ENCODE peak calls at places on chromosomes 13 and 19, in seven cellular contexts. One of them, this sample, is unnamed.

GRCh38 chr13:91652389-91652788 is 254.0 kb downstream of the GPC5 start:
- DNase-seq in K562: no peak
- DNase-seq in HCT116: no peak
- DNase-seq in SK-N-SH: no peak
- DNase-seq in H1: no peak
- DNase-seq in HepG2: no peak
- DNase-seq in GM12878: no peak
- DNase-seq in this sample: no peak

GRCh38 chr19:41882568-41883462 is at the start of gene ARHGEF1:
- DNase-seq in K562: peak; percentile 93
- DNase-seq in HCT116: no peak
- DNase-seq in SK-N-SH: peak; percentile 89
- DNase-seq in H1: no peak
- DNase-seq in HepG2: no peak
- DNase-seq in GM12878: no peak
- DNase-seq in this sample: no peak

GRCh38 chr13:95480131-95480545 is 72.4 kb upstream of the CLDN10 start:
- DNase-seq in K562: no peak
- DNase-seq in HCT116: no peak
- DNase-seq in SK-N-SH: no peak
- DNase-seq in H1: no peak
- DNase-seq in HepG2: no peak
- DNase-seq in GM12878: peak; percentile 71
- DNase-seq in this sample: no peak

GRCh38 chr19:41225238-41226052 is 6.4 kb downstream of the AXL start:
- DNase-seq in K562: peak; percentile 86
- DNase-seq in HCT116: peak; percentile 97
- DNase-seq in SK-N-SH: peak; percentile 55
- DNase-seq in H1: peak; percentile 47
- DNase-seq in HepG2: peak; percentile 91
- DNase-seq in GM12878: no peak
- DNase-seq in this sample: peak; percentile 95

GRCh38 chr19:29532956-29533355 is 7.2 kb downstream of the VSTM2B start:
- DNase-seq in K562: no peak
- DNase-seq in HCT116: no peak
- DNase-seq in SK-N-SH: no peak
- DNase-seq in H1: no peak
- DNase-seq in HepG2: no peak
- DNase-seq in GM12878: no peak
- DNase-seq in this sample: no peak

GRCh38 chr13:40672310-40673060 is 6.0 kb upstream of the FOXO1 start:
- DNase-seq in K562: peak; percentile 70
- DNase-seq in HCT116: peak; percentile 57
- DNase-seq in SK-N-SH: peak; percentile 59
- DNase-seq in H1: no peak
- DNase-seq in HepG2: peak; percentile 73
- DNase-seq in GM12878: no peak
- DNase-seq in this sample: no peak

GRCh38 chr19:41420101-41420880 is 6.9 kb downstream of the B3GNT8 start:
- DNase-seq in K562: no peak
- DNase-seq in HCT116: no peak
- DNase-seq in SK-N-SH: no peak
- DNase-seq in H1: no peak
- DNase-seq in HepG2: no peak
- DNase-seq in GM12878: no peak
- DNase-seq in this sample: no peak

GRCh38 chr19:5693195-5694166 is 3.4 kb downstream of the RPL36 start:
- DNase-seq in K562: no peak
- DNase-seq in HCT116: no peak
- DNase-seq in SK-N-SH: peak; percentile 31
- DNase-seq in H1: no peak
- DNase-seq in HepG2: no peak
- DNase-seq in GM12878: no peak
- DNase-seq in this sample: no peak

GRCh38 chr13:23621316-23621645 is 51.1 kb downstream of the TNFRSF19 start:
- DNase-seq in K562: no peak
- DNase-seq in HCT116: no peak
- DNase-seq in SK-N-SH: no peak
- DNase-seq in H1: no peak
- DNase-seq in HepG2: peak; percentile 20
- DNase-seq in GM12878: no peak
- DNase-seq in this sample: peak; percentile 52

GRCh38 chr13:71865858-71866172 is 1.2 kb downstream of the DACH1 start:
- DNase-seq in K562: no peak
- DNase-seq in HCT116: no peak
- DNase-seq in SK-N-SH: peak; percentile 65
- DNase-seq in H1: no peak
- DNase-seq in HepG2: no peak
- DNase-seq in GM12878: no peak
- DNase-seq in this sample: no peak

GRCh38 chr13:66805657-66806056 is 424.5 kb downstream of the PCDH9 start:
- DNase-seq in K562: no peak
- DNase-seq in HCT116: no peak
- DNase-seq in SK-N-SH: no peak
- DNase-seq in H1: no peak
- DNase-seq in HepG2: no peak
- DNase-seq in GM12878: no peak
- DNase-seq in this sample: no peak

GRCh38 chr19:10193666-10194499 is 870 bp downstream of the DNMT1 start:
- DNase-seq in K562: peak; percentile 75
- DNase-seq in HCT116: no peak
- DNase-seq in SK-N-SH: no peak
- DNase-seq in H1: no peak
- DNase-seq in HepG2: peak; percentile 13
- DNase-seq in GM12878: no peak
- DNase-seq in this sample: no peak

GRCh38 chr19:13441810-13442512 is 64.3 kb downstream of the CACNA1A start:
- DNase-seq in K562: peak; percentile 69
- DNase-seq in HCT116: no peak
- DNase-seq in SK-N-SH: no peak
- DNase-seq in H1: no peak
- DNase-seq in HepG2: peak; percentile 35
- DNase-seq in GM12878: no peak
- DNase-seq in this sample: no peak

GRCh38 chr13:97288486-97288900 is 66.4 kb downstream of the MBNL2 start:
- DNase-seq in K562: no peak
- DNase-seq in HCT116: no peak
- DNase-seq in SK-N-SH: no peak
- DNase-seq in H1: no peak
- DNase-seq in HepG2: peak; percentile 57
- DNase-seq in GM12878: no peak
- DNase-seq in this sample: no peak

GRCh38 chr13:112893570-112894422 is 75.2 kb upstream of the MCF2L start:
- DNase-seq in K562: peak; percentile 91
- DNase-seq in HCT116: no peak
- DNase-seq in SK-N-SH: peak; percentile 94
- DNase-seq in H1: peak; percentile 36
- DNase-seq in HepG2: peak; percentile 76
- DNase-seq in GM12878: no peak
- DNase-seq in this sample: no peak

GRCh38 chr19:4868286-4868834 is 893 bp upstream of the PLIN3 start:
- DNase-seq in K562: no peak
- DNase-seq in HCT116: no peak
- DNase-seq in SK-N-SH: no peak
- DNase-seq in H1: no peak
- DNase-seq in HepG2: no peak
- DNase-seq in GM12878: no peak
- DNase-seq in this sample: no peak

GRCh38 chr13:100675660-100676129 is 1.1 kb upstream of the TMTC4 start:
- DNase-seq in K562: no peak
- DNase-seq in HCT116: no peak
- DNase-seq in SK-N-SH: no peak
- DNase-seq in H1: no peak
- DNase-seq in HepG2: no peak
- DNase-seq in GM12878: no peak
- DNase-seq in this sample: no peak

GRCh38 chr13:46716821-46717220 is 80.1 kb downstream of the ESD start:
- DNase-seq in K562: no peak
- DNase-seq in HCT116: no peak
- DNase-seq in SK-N-SH: no peak
- DNase-seq in H1: no peak
- DNase-seq in HepG2: no peak
- DNase-seq in GM12878: no peak
- DNase-seq in this sample: no peak

GRCh38 chr13:46726347-46726746 is 70.6 kb downstream of the ESD start:
- DNase-seq in K562: no peak
- DNase-seq in HCT116: no peak
- DNase-seq in SK-N-SH: no peak
- DNase-seq in H1: no peak
- DNase-seq in HepG2: no peak
- DNase-seq in GM12878: no peak
- DNase-seq in this sample: no peak

GRCh38 chr13:46720189-46720588 is 76.8 kb downstream of the ESD start:
- DNase-seq in K562: no peak
- DNase-seq in HCT116: no peak
- DNase-seq in SK-N-SH: no peak
- DNase-seq in H1: no peak
- DNase-seq in HepG2: no peak
- DNase-seq in GM12878: no peak
- DNase-seq in this sample: no peak

GRCh38 chr13:46717275-46717674 is 79.7 kb downstream of the ESD start:
- DNase-seq in K562: no peak
- DNase-seq in HCT116: no peak
- DNase-seq in SK-N-SH: no peak
- DNase-seq in H1: no peak
- DNase-seq in HepG2: peak; percentile 16
- DNase-seq in GM12878: no peak
- DNase-seq in this sample: no peak

GRCh38 chr13:46721054-46721453 is 75.9 kb downstream of the ESD start:
- DNase-seq in K562: no peak
- DNase-seq in HCT116: peak; percentile 15
- DNase-seq in SK-N-SH: peak; percentile 53
- DNase-seq in H1: no peak
- DNase-seq in HepG2: peak; percentile 33
- DNase-seq in GM12878: no peak
- DNase-seq in this sample: no peak
- TF ChIP-seq SIN3A in K562: no peak
- TF ChIP-seq SIN3A in HCT116: no peak
- TF ChIP-seq SIN3A in SK-N-SH: no peak
- TF ChIP-seq SIN3A in H1: no peak
- TF ChIP-seq SIN3A in HepG2: no peak
- TF ChIP-seq SIN3A in GM12878: no peak
- TF ChIP-seq SIN3A in this sample: no peak

GRCh38 chr19:51676566-51677083 is 16.5 kb upstream of the SPACA6 start:
- DNase-seq in K562: no peak
- DNase-seq in HCT116: no peak
- DNase-seq in SK-N-SH: no peak
- DNase-seq in H1: no peak
- DNase-seq in HepG2: no peak
- DNase-seq in GM12878: no peak
- DNase-seq in this sample: no peak

GRCh38 chr19:51680474-51680873 is 12.7 kb upstream of the SPACA6 start:
- DNase-seq in K562: no peak
- DNase-seq in HCT116: no peak
- DNase-seq in SK-N-SH: no peak
- DNase-seq in H1: no peak
- DNase-seq in HepG2: no peak
- DNase-seq in GM12878: no peak
- DNase-seq in this sample: no peak

GRCh38 chr19:51686171-51686570 is 7.0 kb upstream of the SPACA6 start:
- DNase-seq in K562: no peak
- DNase-seq in HCT116: no peak
- DNase-seq in SK-N-SH: no peak
- DNase-seq in H1: no peak
- DNase-seq in HepG2: no peak
- DNase-seq in GM12878: no peak
- DNase-seq in this sample: no peak

DNA sequence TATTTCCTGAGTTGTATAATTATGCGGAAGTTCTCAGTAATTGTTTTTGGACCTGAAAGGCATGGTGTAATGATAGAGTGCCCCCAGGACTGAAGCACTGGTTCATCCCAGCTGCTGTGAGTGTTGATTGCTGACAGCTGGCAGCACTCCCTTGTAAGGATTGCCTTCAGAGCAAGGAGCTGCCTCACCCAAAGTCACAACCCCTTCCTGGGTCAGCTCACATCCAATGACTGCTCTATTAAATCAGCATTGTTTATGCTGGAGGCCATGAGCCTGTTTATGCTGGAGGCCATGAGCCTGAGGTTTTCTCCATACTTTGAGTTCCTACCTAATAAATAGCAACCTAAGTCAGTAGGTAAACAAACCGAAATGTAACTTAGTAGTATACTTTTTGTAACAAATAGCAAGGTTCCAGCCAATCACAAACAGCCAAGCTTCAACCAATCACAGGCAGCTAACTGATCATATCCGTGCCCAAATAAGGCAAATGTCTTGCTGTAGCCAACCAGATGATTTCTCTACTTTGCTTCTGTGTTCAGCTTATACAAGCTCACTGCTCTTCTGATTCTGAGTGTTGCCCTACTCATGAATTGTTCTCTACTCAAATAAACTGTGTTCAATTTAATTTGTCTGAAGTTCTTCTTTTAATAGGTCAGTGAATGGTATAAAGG is 11.7 kb upstream of the SPACA6 start:
- DNase-seq in K562: no peak
- DNase-seq in HCT116: no peak
- DNase-seq in SK-N-SH: no peak
- DNase-seq in H1: no peak
- DNase-seq in HepG2: no peak
- DNase-seq in GM12878: no peak
- DNase-seq in this sample: no peak
- TF ChIP-seq SIN3A in K562: no peak
- TF ChIP-seq SIN3A in HCT116: no peak
- TF ChIP-seq SIN3A in SK-N-SH: no peak
- TF ChIP-seq SIN3A in H1: no peak
- TF ChIP-seq SIN3A in HepG2: no peak
- TF ChIP-seq SIN3A in GM12878: no peak
- TF ChIP-seq SIN3A in this sample: no peak

GRCh38 chr19:18910801-18911436 is 8.3 kb downstream of the COPE start:
- DNase-seq in K562: no peak
- DNase-seq in HCT116: no peak
- DNase-seq in SK-N-SH: no peak
- DNase-seq in H1: no peak
- DNase-seq in HepG2: no peak
- DNase-seq in GM12878: no peak
- DNase-seq in this sample: no peak
- TF ChIP-seq SIN3A in K562: no peak
- TF ChIP-seq SIN3A in HCT116: no peak
- TF ChIP-seq SIN3A in SK-N-SH: no peak
- TF ChIP-seq SIN3A in H1: no peak
- TF ChIP-seq SIN3A in HepG2: no peak
- TF ChIP-seq SIN3A in GM12878: no peak
- TF ChIP-seq SIN3A in this sample: no peak

DNA sequence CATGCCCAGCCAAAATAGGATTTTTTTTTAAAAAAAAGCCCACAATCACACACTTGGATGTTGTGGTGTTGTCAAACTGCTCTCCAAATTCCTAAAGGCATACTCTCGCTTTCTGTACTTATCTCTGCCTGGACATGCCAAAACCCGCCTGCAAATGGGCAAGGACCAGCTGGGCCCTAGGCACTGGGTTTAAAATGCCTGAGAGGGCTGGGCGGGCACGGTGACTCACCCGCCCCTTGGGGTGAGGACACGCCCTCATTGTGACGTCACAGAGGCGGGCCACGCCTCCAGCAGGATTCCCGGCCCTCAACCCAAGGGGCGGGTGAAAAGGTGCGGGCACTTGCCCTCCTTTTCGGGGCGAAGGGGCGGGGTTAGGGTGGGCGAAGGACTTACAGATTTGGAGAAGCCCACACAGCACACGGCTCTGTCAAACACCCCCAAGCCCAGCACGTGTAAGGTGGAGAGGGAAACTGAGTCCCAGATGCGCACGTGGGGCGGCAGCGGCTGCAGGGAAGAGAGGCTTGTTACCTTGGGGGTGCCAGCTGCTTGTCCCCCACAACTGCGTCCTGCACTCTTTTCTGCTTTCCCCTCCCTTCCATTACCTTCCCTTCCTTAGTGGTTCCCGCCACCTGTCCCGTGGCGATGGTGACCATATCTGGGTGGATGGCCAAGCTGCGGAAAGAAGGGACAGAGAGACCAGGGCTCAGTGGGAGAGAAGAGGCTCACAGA is 6.6 kb downstream of the EML2 start:
- DNase-seq in K562: peak; percentile 98
- DNase-seq in HCT116: peak; percentile 80
- DNase-seq in SK-N-SH: peak; percentile 96
- DNase-seq in H1: no peak
- DNase-seq in HepG2: no peak
- DNase-seq in GM12878: no peak
- DNase-seq in this sample: no peak
- TF ChIP-seq SIN3A in K562: no peak
- TF ChIP-seq SIN3A in HCT116: no peak
- TF ChIP-seq SIN3A in SK-N-SH: no peak
- TF ChIP-seq SIN3A in H1: no peak
- TF ChIP-seq SIN3A in HepG2: no peak
- TF ChIP-seq SIN3A in GM12878: no peak
- TF ChIP-seq SIN3A in this sample: no peak